ENCODE peak calls at places on chromosomes 1 and 21, in seven cellular contexts. W, T, M, H, J, G and S are unnamed samples.
A peak's percentile ranks its signal among the peaks of the same experiment; 100 is the strongest.

GRCh38 chr21:30234643-30235042 is 18.7 kb upstream of the CLDN8 start:
- DNase-seq in H (no peak), W (no peak), M (no peak), T (no peak), J (no peak), G (no peak), S (no peak)

GRCh38 chr21:33403128-33403785 is at the start of gene IFNGR2:
- DNase-seq in J (peak; percentile 72), G (no peak), T (no peak), M (no peak), H (no peak), W (peak; percentile 92), S (no peak)

GRCh38 chr1:114468710-114469468 is 42.1 kb downstream of the TRIM33 start:
- DNase-seq in W (no peak), T (no peak), H (no peak), J (no peak), M (no peak), G (no peak), S (no peak)

GRCh38 chr1:36207339-36207738 is 16.9 kb upstream of the THRAP3 start:
- DNase-seq in M (no peak), W (peak; percentile 5), G (no peak), H (peak; percentile 88), T (no peak), J (peak; percentile 44), S (no peak)

GRCh38 chr1:205629751-205630150 is 2.1 kb downstream of the ELK4 start:
- DNase-seq in T (no peak), M (no peak), G (peak; percentile 72), J (no peak), H (no peak), W (no peak), S (no peak)

GRCh38 chr1:191760016-191760415 is 398.2 kb upstream of the RGS18 start:
- DNase-seq in T (no peak), H (no peak), M (no peak), J (no peak), W (no peak), G (no peak), S (no peak)

GRCh38 chr1:172344444-172344843 is 76.0 kb upstream of the C1orf105 start:
- DNase-seq in G (no peak), T (no peak), J (no peak), M (no peak), W (no peak), H (no peak), S (no peak)

GRCh38 chr1:34779005-34779404 is 2.0 kb upstream of the GJB3 start:
- DNase-seq in J (no peak), H (no peak), W (no peak), G (no peak), T (no peak), M (no peak), S (no peak)

GRCh38 chr1:74819062-74819461 is 86.1 kb downstream of the TYW3 start:
- DNase-seq in W (no peak), H (no peak), M (no peak), G (no peak), J (no peak), T (no peak), S (no peak)

GRCh38 chr1:210800756-210801155 is 333.2 kb downstream of the KCNH1 start:
- DNase-seq in M (no peak), G (no peak), H (no peak), W (no peak), J (no peak), T (no peak), S (no peak)

GRCh38 chr1:233025156-233025555 is 74.7 kb downstream of the NTPCR start:
- DNase-seq in M (peak; percentile 68), G (no peak), T (peak; percentile 15), H (peak; percentile 78), W (no peak), J (no peak), S (peak; percentile 60)

GRCh38 chr1:44947060-44947773 is 39.2 kb downstream of the EIF2B3 start:
- DNase-seq in T (no peak), M (peak; percentile 92), G (no peak), W (no peak), H (no peak), J (no peak), S (no peak)

GRCh38 chr1:234512376-234512965 is 33.5 kb upstream of the TARBP1 start:
- DNase-seq in H (no peak), G (no peak), W (no peak), T (no peak), J (no peak), M (no peak), S (no peak)

GRCh38 chr1:80509965-80510522 is 1290.7 kb upstream of the ADGRL2 start:
- DNase-seq in J (no peak), M (no peak), G (no peak), H (no peak), W (no peak), T (no peak), S (no peak)

GRCh38 chr21:45313015-45313414 is 25.3 kb upstream of the POFUT2 start:
- DNase-seq in M (no peak), W (no peak), J (no peak), H (no peak), T (no peak), G (no peak), S (no peak)

GRCh38 chr1:61255324-61255703 is 173.0 kb downstream of the NFIA start:
- DNase-seq in H (no peak), M (no peak), G (no peak), J (no peak), T (no peak), W (no peak), S (no peak)

GRCh38 chr1:66373072-66373685 is 160.8 kb upstream of the SGIP1 start:
- DNase-seq in H (no peak), T (no peak), J (no peak), W (no peak), M (no peak), G (no peak), S (peak; percentile 78)

GRCh38 chr21:31397515-31397926 is 53.5 kb upstream of the TIAM1 start:
- DNase-seq in H (no peak), G (no peak), M (no peak), T (no peak), J (no peak), W (no peak), S (no peak)

GRCh38 chr1:184050631-184051030 is 899 bp upstream of the TSEN15 start:
- DNase-seq in J (no peak), M (no peak), G (no peak), T (no peak), W (no peak), H (no peak), S (no peak)

GRCh38 chr1:119947468-119947867 is 51.2 kb upstream of the ADAM30 start:
- DNase-seq in M (no peak), G (no peak), H (no peak), T (peak; percentile 15), W (no peak), J (no peak), S (no peak)

DNA sequence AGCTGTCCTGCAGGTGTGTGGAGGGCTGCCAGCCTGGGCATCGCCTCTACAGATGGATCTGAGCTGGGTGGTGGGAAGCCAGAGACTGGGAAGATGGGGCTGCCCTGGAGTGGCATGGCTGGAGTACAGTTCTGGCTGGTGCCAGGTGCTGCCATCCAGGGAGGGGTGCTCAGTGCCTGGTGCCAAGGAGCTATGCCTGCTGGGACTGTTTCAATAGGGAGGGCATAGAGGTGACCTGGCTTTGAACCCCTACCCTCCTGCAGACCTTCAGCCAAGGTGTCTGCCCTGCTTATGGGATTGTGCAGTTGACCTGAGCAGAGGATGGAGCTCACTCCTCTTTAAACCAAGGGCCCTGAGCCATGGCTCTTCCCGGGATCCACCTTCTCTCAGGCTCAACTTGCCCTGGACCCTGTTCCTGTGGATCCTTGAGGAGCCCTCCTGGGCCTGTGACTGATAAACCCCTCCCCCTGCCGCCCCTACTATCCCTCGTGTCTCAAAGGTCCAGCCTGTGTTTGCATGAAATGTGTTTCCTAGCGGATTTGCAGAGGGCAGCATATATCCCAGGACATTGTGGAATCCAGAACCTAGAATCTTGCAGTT is 48.7 kb downstream of the PTPRU start:
- DNase-seq in H (no peak), W (no peak), J (no peak), M (no peak), G (no peak), T (no peak), S (no peak)
- TF ChIP-seq POLR2AphosphoS5 in H (no peak), W (no peak), J (no peak), M (no peak), G (no peak), T (no peak), S (no peak)

GRCh38 chr1:230191839-230192238 is 124.8 kb downstream of the GALNT2 start:
- DNase-seq in G (peak; percentile 60), H (no peak), T (no peak), W (no peak), J (no peak), M (no peak), S (no peak)

GRCh38 chr1:230189276-230190183 is 122.5 kb downstream of the GALNT2 start:
- DNase-seq in G (peak; percentile 72), M (no peak), T (no peak), J (no peak), H (no peak), W (no peak), S (no peak)

GRCh38 chr1:230194525-230194924 is 127.5 kb downstream of the GALNT2 start:
- DNase-seq in T (no peak), G (peak; percentile 45), J (no peak), M (no peak), H (no peak), W (no peak), S (no peak)

GRCh38 chr1:230188826-230189225 is 121.8 kb downstream of the GALNT2 start:
- DNase-seq in H (no peak), J (no peak), T (no peak), G (peak; percentile 31), M (no peak), W (no peak), S (no peak)

GRCh38 chr1:230191079-230191478 is 124.0 kb downstream of the GALNT2 start:
- DNase-seq in T (no peak), J (no peak), M (peak; percentile 83), W (no peak), G (peak; percentile 94), H (peak; percentile 49), S (peak; percentile 61)
- TF ChIP-seq POLR2AphosphoS5 in T (no peak), J (no peak), M (peak; percentile 86), W (no peak), G (peak; percentile 90), H (peak; percentile 80), S (peak; percentile 29)

GRCh38 chr1:161218301-161219077 is 3.4 kb downstream of the FCER1G start:
- DNase-seq in J (no peak), G (no peak), H (no peak), M (no peak), W (no peak), T (no peak), S (no peak)
- TF ChIP-seq POLR2AphosphoS5 in J (no peak), G (no peak), H (no peak), M (no peak), W (no peak), T (no peak), S (no peak)

DNA sequence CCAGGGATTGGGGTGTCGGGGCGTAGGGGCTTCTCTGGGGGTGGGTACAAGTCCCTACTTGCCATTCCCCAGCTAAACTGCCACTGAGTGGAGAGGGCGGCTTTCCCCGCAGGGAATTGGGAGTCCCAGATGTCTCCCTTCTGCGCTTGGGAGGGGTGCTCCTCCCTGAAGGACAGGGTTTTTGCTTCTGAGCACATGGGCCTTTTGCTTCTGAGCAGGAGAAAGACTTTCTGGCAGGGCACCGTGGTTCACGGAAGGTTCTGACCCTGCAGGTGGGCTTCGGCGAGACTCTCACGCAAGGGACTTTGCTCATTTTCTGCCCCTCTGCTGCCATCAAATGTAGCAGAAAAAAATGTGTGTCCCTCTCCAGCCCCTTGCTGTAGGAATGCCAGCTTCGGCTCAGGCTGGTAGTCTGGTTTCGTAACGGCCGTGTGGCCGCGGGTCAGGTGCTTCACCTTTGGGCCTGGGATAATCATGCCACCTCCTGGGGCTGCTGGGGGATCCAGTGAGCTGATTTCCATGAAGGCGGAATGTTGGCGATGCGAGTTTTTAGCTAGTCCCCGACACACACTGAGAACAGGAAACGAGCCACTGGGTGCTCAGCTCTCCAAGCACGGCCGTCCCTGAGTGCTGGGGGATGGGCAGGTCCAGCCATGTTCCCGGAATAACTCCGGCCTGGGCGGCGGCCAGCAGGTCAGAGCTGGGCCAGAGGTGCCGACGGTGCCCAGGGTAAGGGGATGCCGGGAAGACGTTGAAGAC is 364.0 kb downstream of the CAMTA1 start:
- DNase-seq in M (no peak), J (no peak), W (no peak), G (no peak), T (no peak), H (no peak), S (no peak)
- TF ChIP-seq POLR2AphosphoS5 in M (no peak), J (no peak), W (no peak), G (peak; percentile 19), T (no peak), H (no peak), S (no peak)